ENCODE peak calls at places on chromosomes 1 and 21, in seven cellular contexts. R is A549, F is transverse colon, P is K562, Y is stomach, V is upper lobe of left lung, W is esophagus muscularis mucosa. X is an unnamed sample.
A peak's percentile ranks its signal among the peaks of the same experiment; 100 is the strongest.

GRCh38 chr1:235878082-235878781 is 11.5 kb upstream of the LYST start:
- DNase-seq in R (no peak), F (no peak), P (no peak), Y (no peak), V (no peak), W (no peak), X (no peak)

GRCh38 chr1:50603274-50604271 is 180.3 kb upstream of the DMRTA2 start:
- DNase-seq in R (peak; percentile 35), F (no peak), P (no peak), Y (no peak), V (no peak), W (no peak), X (no peak)

GRCh38 chr1:154429118-154429517 is 24.0 kb downstream of the IL6R start:
- DNase-seq in R (no peak), F (no peak), P (no peak), Y (no peak), V (peak; percentile 59), W (no peak), X (no peak)

GRCh38 chr1:241499910-241500309 is 19.6 kb downstream of the FH start:
- DNase-seq in R (peak; percentile 52), F (no peak), P (peak; percentile 26), Y (no peak), V (no peak), W (no peak), X (no peak)

GRCh38 chr21:32378956-32379355 is 13.9 kb downstream of the URB1 start:
- DNase-seq in R (no peak), F (no peak), P (no peak), Y (no peak), V (no peak), W (no peak), X (no peak)

GRCh38 chr1:165988275-165988674 is 160.9 kb downstream of the UCK2 start:
- DNase-seq in R (peak; percentile 11), F (no peak), P (no peak), Y (no peak), V (no peak), W (no peak), X (no peak)

GRCh38 chr1:170768929-170769328 is 105.0 kb downstream of the PRRX1 start:
- DNase-seq in R (no peak), F (no peak), P (no peak), Y (no peak), V (no peak), W (no peak), X (no peak)

GRCh38 chr1:161726631-161727342 is 5.4 kb downstream of the FCRLB start:
- DNase-seq in R (peak; percentile 89), F (peak; percentile 85), P (peak; percentile 97), Y (peak; percentile 84), V (peak; percentile 94), W (peak; percentile 96), X (peak; percentile 92)

GRCh38 chr1:66575739-66576138 is 41.8 kb downstream of the SGIP1 start:
- DNase-seq in R (no peak), F (no peak), P (no peak), Y (no peak), V (no peak), W (no peak), X (no peak)

GRCh38 chr1:9476790-9477463 is 62.3 kb upstream of the SLC25A33 start:
- DNase-seq in R (peak; percentile 24), F (no peak), P (no peak), Y (no peak), V (no peak), W (no peak), X (no peak)

GRCh38 chr1:59199734-59200376 is 97.0 kb upstream of the FGGY start:
- DNase-seq in R (no peak), F (no peak), P (no peak), Y (no peak), V (no peak), W (no peak), X (no peak)

GRCh38 chr1:191320062-191320461 is 838.2 kb upstream of the RGS18 start:
- DNase-seq in R (peak; percentile 6), F (no peak), P (peak; percentile 11), Y (no peak), V (no peak), W (no peak), X (no peak)

GRCh38 chr1:148160421-148161251 is 8.6 kb upstream of the NBPF11 start:
- DNase-seq in R (no peak), F (no peak), P (peak; percentile 6), Y (no peak), V (peak; percentile 66), W (no peak), X (no peak)

GRCh38 chr1:156591181-156591431 is 470 bp upstream of the NAXE start:
- DNase-seq in R (no peak), F (no peak), P (no peak), Y (no peak), V (no peak), W (no peak), X (no peak)

GRCh38 chr1:9606458-9606857 is 17.7 kb downstream of the TMEM201 start:
- DNase-seq in R (no peak), F (no peak), P (no peak), Y (no peak), V (peak; percentile 60), W (no peak), X (no peak)

GRCh38 chr1:31809698-31810097 is 6.1 kb downstream of the SPOCD1 start:
- DNase-seq in R (no peak), F (no peak), P (no peak), Y (no peak), V (no peak), W (no peak), X (no peak)

GRCh38 chr1:19344372-19344810 is 32.3 kb downstream of the SLC66A1 start:
- DNase-seq in R (peak; percentile 44), F (peak; percentile 63), P (peak; percentile 79), Y (peak; percentile 70), V (peak; percentile 88), W (no peak), X (peak; percentile 82)

GRCh38 chr1:157202331-157202730 is 64.1 kb upstream of the ETV3 start:
- DNase-seq in R (no peak), F (no peak), P (no peak), Y (no peak), V (no peak), W (peak; percentile 91), X (no peak)

GRCh38 chr1:210230149-210230695 is 2.4 kb upstream of the SERTAD4 start:
- DNase-seq in R (no peak), F (no peak), P (no peak), Y (no peak), V (no peak), W (no peak), X (no peak)

GRCh38 chr1:81571946-81572345 is 228.8 kb upstream of the ADGRL2 start:
- DNase-seq in R (no peak), F (no peak), P (no peak), Y (no peak), V (no peak), W (no peak), X (no peak)

GRCh38 chr1:10283318-10283984 is 73.1 kb downstream of the KIF1B start:
- DNase-seq in R (no peak), F (no peak), P (peak; percentile 24), Y (no peak), V (no peak), W (no peak), X (no peak)

GRCh38 chr1:6440198-6441126 is 15.9 kb downstream of the ESPN start:
- DNase-seq in R (peak; percentile 37), F (peak; percentile 87), P (peak; percentile 96), Y (peak; percentile 78), V (peak; percentile 94), W (no peak), X (no peak)

GRCh38 chr1:189315035-189315927 is 1162.4 kb downstream of the BRINP3 start:
- DNase-seq in R (no peak), F (no peak), P (no peak), Y (no peak), V (no peak), W (no peak), X (no peak)

GRCh38 chr1:67532452-67533216 is 102.4 kb upstream of the SERBP1 start:
- DNase-seq in R (peak; percentile 82), F (peak; percentile 38), P (peak; percentile 59), Y (peak; percentile 45), V (no peak), W (no peak), X (no peak)

GRCh38 chr1:93701619-93702018 is 20.0 kb upstream of the BCAR3 start:
- DNase-seq in R (peak; percentile 93), F (no peak), P (no peak), Y (peak; percentile 50), V (no peak), W (no peak), X (no peak)

GRCh38 chr1:28359592-28360239 is 9.8 kb upstream of the PHACTR4 start:
- DNase-seq in R (peak; percentile 64), F (peak; percentile 82), P (peak; percentile 70), Y (peak; percentile 86), V (no peak), W (peak; percentile 93), X (peak; percentile 84)

GRCh38 chr21:21622460-21623234 is 624.4 kb downstream of the NCAM2 start:
- DNase-seq in R (no peak), F (no peak), P (no peak), Y (no peak), V (no peak), W (no peak), X (no peak)

GRCh38 chr1:116852367-116852766 is 57.3 kb upstream of the PTGFRN start:
- DNase-seq in R (no peak), F (no peak), P (no peak), Y (no peak), V (no peak), W (no peak), X (no peak)
- TF ChIP-seq EP300 in R (no peak), F (no peak), P (no peak), Y (no peak), V (no peak), W (no peak), X (no peak)

DNA sequence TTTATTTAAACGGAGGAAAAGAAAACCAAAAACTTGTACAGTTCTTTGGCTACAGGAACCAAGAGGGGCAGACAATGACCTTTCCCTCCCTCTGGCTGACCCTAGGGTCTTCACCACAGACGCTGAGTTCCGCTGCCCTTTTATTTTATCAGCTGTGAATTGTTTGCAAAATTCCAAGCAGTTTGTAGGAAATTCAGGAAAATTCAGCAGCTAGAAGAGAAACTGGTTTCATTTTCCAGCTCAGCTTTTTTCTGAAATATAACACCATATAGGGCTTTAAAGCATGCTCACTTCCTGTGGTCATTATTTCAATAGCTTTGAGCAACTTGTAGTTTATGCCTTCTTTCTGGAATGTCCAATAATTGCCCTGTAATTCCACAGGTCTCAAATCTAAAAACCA is 5.5 kb upstream of the PIK3R3 start:
- DNase-seq in R (no peak), F (no peak), P (no peak), Y (no peak), V (no peak), W (no peak), X (no peak)
- H3K4me3 ChIP-seq in R (no peak overlapping the region), F (no peak overlapping the region), P (no peak overlapping the region), Y (no peak overlapping the region), V (no peak overlapping the region), W (peak overlapping the region; percentile 4), X (no peak overlapping the region)

GRCh38 chr1:55463814-55464445 is 248.8 kb upstream of the USP24 start:
- DNase-seq in R (no peak), F (no peak), P (no peak), Y (no peak), V (no peak), W (no peak), X (no peak)
- H3K27ac ChIP-seq in R (peak overlapping the region; percentile 52), F (peak overlapping the region; percentile 40), P (no peak overlapping the region), Y (no peak overlapping the region), V (no peak overlapping the region), W (peak overlapping the region; percentile 30), X (no peak overlapping the region)

DNA sequence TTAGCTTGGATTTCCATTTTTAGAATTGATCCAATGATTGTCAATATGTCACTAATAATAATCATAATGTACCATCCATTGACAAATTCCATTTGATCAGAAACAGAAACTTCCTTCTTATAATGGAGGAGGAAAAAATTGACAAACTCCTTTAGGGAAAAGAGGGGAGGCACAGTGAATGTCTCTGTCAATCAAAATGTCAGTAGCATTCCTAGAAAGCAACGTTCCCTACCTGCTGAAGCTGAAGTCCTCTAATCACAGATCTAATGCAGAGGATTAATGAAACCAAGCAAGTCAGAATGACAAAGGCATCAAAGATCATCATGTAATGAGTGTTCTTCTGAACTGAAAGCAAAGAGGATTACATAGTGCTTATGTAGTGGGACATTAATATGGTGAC is 22.4 kb downstream of the MCOLN3 start:
- DNase-seq in R (no peak), F (no peak), P (no peak), Y (no peak), V (no peak), W (no peak), X (no peak)
- TF ChIP-seq EP300 in R (no peak), F (no peak), P (no peak), Y (no peak), V (no peak), W (no peak), X (no peak)